ENCODE peak calls at places on chromosomes 4 and X, in seven cellular contexts. B is head of caudate nucleus; H is hepatocyte; M is effector memory CD8-positive, alpha-beta T cell; Z is stomach; V is left cardiac atrium; G is stimulated activated CD4-positive, alpha-beta T cell treated with anti-CD3 and anti-CD28 coated beads, Interleukin-1b, Interleukin-23, amount 100 ng/mL, for 24 hours. O is an unnamed sample.
A peak's percentile ranks its signal among the peaks of the same experiment; 100 is the strongest.

GRCh38 chrX:132594129-132594528 is 105.3 kb upstream of the MBNL3 start:
- DNase-seq in B (no peak), H (peak; percentile 14), M (no peak), Z (no peak), V (no peak), G (no peak), O (no peak)

GRCh38 chr4:27176400-27176799 is 315.8 kb downstream of the STIM2 start:
- DNase-seq in B (peak; percentile 50), H (peak; percentile 72), M (no peak), Z (no peak), V (peak; percentile 24), G (no peak), O (peak; percentile 56)

GRCh38 chr4:80103615-80104014 is 30.6 kb upstream of the ANTXR2 start:
- DNase-seq in B (no peak), H (no peak), M (no peak), Z (no peak), V (no peak), G (no peak), O (no peak)

GRCh38 chr4:8221476-8221875 is 22.4 kb downstream of the SH3TC1 start:
- DNase-seq in B (no peak), H (no peak), M (no peak), Z (no peak), V (no peak), G (no peak), O (no peak)

GRCh38 chrX:70172964-70173363 is 4.3 kb upstream of the DGAT2L6 start:
- DNase-seq in B (no peak), H (no peak), M (no peak), Z (no peak), V (no peak), G (no peak), O (no peak)

GRCh38 chr4:145076473-145076855 is 21.5 kb downstream of the ANAPC10 start:
- DNase-seq in B (no peak), H (no peak), M (no peak), Z (no peak), V (no peak), G (no peak), O (no peak)

GRCh38 chr4:52836653-52837052 is 25.5 kb upstream of the RASL11B start:
- DNase-seq in B (no peak), H (no peak), M (no peak), Z (no peak), V (no peak), G (no peak), O (no peak)

GRCh38 chr4:119281374-119281773 is 40.6 kb downstream of the FABP2 start:
- DNase-seq in B (no peak), H (no peak), M (no peak), Z (no peak), V (no peak), G (no peak), O (no peak)

GRCh38 chr4:119666653-119667091 is 38.1 kb upstream of the PDE5A start:
- DNase-seq in B (no peak), H (no peak), M (no peak), Z (no peak), V (no peak), G (no peak), O (no peak)

GRCh38 chr4:15961778-15962510 is 1.0 kb downstream of the FGFBP2 start:
- DNase-seq in B (no peak), H (no peak), M (peak; percentile 47), Z (no peak), V (no peak), G (no peak), O (no peak)

GRCh38 chrX:36336746-36337145 is 417.2 kb downstream of the CFAP47 start:
- DNase-seq in B (no peak), H (no peak), M (no peak), Z (no peak), V (no peak), G (no peak), O (no peak)

GRCh38 chrX:120769576-120770341 is 105.9 kb downstream of the CT47B1 start:
- DNase-seq in B (no peak), H (peak; percentile 31), M (no peak), Z (no peak), V (no peak), G (no peak), O (peak; percentile 74)

GRCh38 chrX:15816886-15817285 is 26.6 kb downstream of the ZRSR2 start:
- DNase-seq in B (no peak), H (no peak), M (peak; percentile 35), Z (no peak), V (no peak), G (peak; percentile 11), O (no peak)

GRCh38 chr4:55475394-55476243 is 71.1 kb downstream of the CLOCK start:
- DNase-seq in B (no peak), H (no peak), M (no peak), Z (no peak), V (no peak), G (no peak), O (peak; percentile 79)

GRCh38 chr4:99720206-99720605 is 62.6 kb upstream of the C4orf54 start:
- DNase-seq in B (no peak), H (no peak), M (no peak), Z (no peak), V (no peak), G (no peak), O (no peak)

GRCh38 chr4:122914292-122914904 is 8.0 kb downstream of the NUDT6 start:
- DNase-seq in B (no peak), H (peak; percentile 19), M (peak; percentile 27), Z (no peak), V (no peak), G (no peak), O (peak; percentile 52)